ENCODE peak calls at places on chromosome 20, in six cellular contexts. F is CD4-positive, alpha-beta T cell; Y is transverse colon; W is CD8-positive, alpha-beta T cell; E is astrocyte; V is heart right ventricle. C is an unnamed sample.

GRCh38 chr20:45288376-45288775 is 18.3 kb upstream of the RBPJL start:
- DNase-seq in F (no peak), Y (no peak), W (no peak), E (no peak), V (no peak), C (no peak)

GRCh38 chr20:21509597-21510331 is 4.1 kb downstream of the NKX2-2 start:
- DNase-seq in F (no peak), Y (no peak), W (no peak), E (peak; percentile 49), V (no peak), C (no peak)

GRCh38 chr20:57912227-57912582 is 202.4 kb upstream of the PMEPA1 start:
- DNase-seq in F (no peak), Y (no peak), W (no peak), E (no peak), V (no peak), C (no peak)

GRCh38 chr20:63234693-63235398 is 859 bp upstream of the BIRC7 start:
- DNase-seq in F (no peak), Y (peak; percentile 19), W (no peak), E (no peak), V (no peak), C (no peak)

GRCh38 chr20:44129996-44130718 is 56.8 kb downstream of the JPH2 start:
- DNase-seq in F (no peak), Y (no peak), W (no peak), E (peak; percentile 53), V (no peak), C (no peak)

GRCh38 chr20:34579191-34579661 is 20.7 kb downstream of the MAP1LC3A start:
- DNase-seq in F (no peak), Y (peak; percentile 83), W (no peak), E (peak; percentile 68), V (peak; percentile 56), C (peak; percentile 67)

GRCh38 chr20:35387334-35387733 is 24.4 kb downstream of the UQCC1 start:
- DNase-seq in F (no peak), Y (no peak), W (no peak), E (peak; percentile 63), V (no peak), C (no peak)

GRCh38 chr20:20736303-20736702 is 23.9 kb upstream of the RALGAPA2 start:
- DNase-seq in F (no peak), Y (no peak), W (no peak), E (no peak), V (no peak), C (no peak)

GRCh38 chr20:58130574-58130973 is 97.9 kb downstream of the ANKRD60 start:
- DNase-seq in F (no peak), Y (no peak), W (no peak), E (no peak), V (no peak), C (no peak)

GRCh38 chr20:9889270-9889981 is 50.5 kb upstream of the PAK5 start:
- DNase-seq in F (no peak), Y (no peak), W (no peak), E (no peak), V (no peak), C (no peak)

GRCh38 chr20:17725094-17725835 is 25.5 kb downstream of the BANF2 start:
- DNase-seq in F (no peak), Y (no peak), W (no peak), E (no peak), V (peak; percentile 34), C (no peak)

GRCh38 chr20:33291830-33292355 is 8.9 kb downstream of the BPIFB1 start:
- DNase-seq in F (peak; percentile 52), Y (peak; percentile 33), W (peak; percentile 76), E (no peak), V (no peak), C (peak; percentile 7)

GRCh38 chr20:25061821-25062530 is 4.0 kb upstream of the ACSS1 start:
- DNase-seq in F (no peak), Y (peak; percentile 4), W (no peak), E (no peak), V (no peak), C (no peak)

GRCh38 chr20:47800619-47801018 is 15.3 kb upstream of the SULF2 start:
- DNase-seq in F (no peak), Y (no peak), W (no peak), E (no peak), V (no peak), C (no peak)

GRCh38 chr20:8812818-8813217 is 256.1 kb upstream of the PLCB4 start:
- DNase-seq in F (no peak), Y (no peak), W (no peak), E (no peak), V (peak; percentile 10), C (no peak)

GRCh38 chr20:2292711-2293110 is 3.1 kb upstream of the TGM3 start:
- DNase-seq in F (no peak), Y (no peak), W (no peak), E (no peak), V (no peak), C (peak; percentile 56)

GRCh38 chr20:4483481-4483880 is 238.2 kb upstream of the PRND start:
- DNase-seq in F (no peak), Y (no peak), W (no peak), E (peak; percentile 30), V (no peak), C (no peak)

GRCh38 chr20:16395366-16395765 is 177.9 kb downstream of the KIF16B start:
- DNase-seq in F (no peak), Y (no peak), W (no peak), E (no peak), V (no peak), C (no peak)

DNA sequence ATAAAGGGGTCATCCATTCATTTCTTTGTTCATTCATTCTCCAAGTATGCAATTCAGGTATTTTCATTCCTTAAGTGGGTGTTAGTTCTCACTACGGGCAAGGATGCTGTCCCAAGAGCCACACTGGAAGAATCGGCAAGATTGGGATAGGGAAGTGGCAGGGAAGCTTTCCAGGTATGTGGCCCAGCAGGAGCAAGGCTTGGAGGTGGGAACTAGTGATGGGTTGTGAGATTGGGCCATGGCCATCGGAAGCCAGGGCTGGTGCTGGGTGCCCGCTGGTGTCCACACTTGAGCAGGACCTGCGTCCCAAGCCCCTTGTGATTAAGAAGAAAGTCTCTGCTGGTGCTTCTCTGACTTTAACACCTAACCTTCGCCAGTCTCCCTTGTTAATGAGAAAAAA is 15.1 kb downstream of the VSTM2L start:
- DNase-seq in F (no peak), Y (no peak), W (no peak), E (no peak), V (no peak), C (no peak)
- H3K27me3 ChIP-seq in F (no peaks in the 10 kb centered on the region), Y (peaks cover 58% of the 10 kb centered on the region), W (no peaks in the 10 kb centered on the region), E (peaks cover 45% of the 10 kb centered on the region), V (peaks cover 53% of the 10 kb centered on the region), C (peaks cover 5% of the 10 kb centered on the region)

GRCh38 chr20:49210101-49210749 is 9.0 kb upstream of the DDX27 start:
- DNase-seq in F (no peak), Y (no peak), W (no peak), E (no peak), V (no peak), C (no peak)
- H3K27ac ChIP-seq in F (no peak overlapping the region), Y (no peak overlapping the region), W (no peak overlapping the region), E (no peak overlapping the region), V (no peak overlapping the region), C (no peak overlapping the region)

GRCh38 chr20:913306-913849 is 2.8 kb downstream of the ANGPT4 start:
- DNase-seq in F (no peak), Y (no peak), W (no peak), E (no peak), V (no peak), C (no peak)

GRCh38 chr20:916825-917224 is 691 bp upstream of the ANGPT4 start:
- DNase-seq in F (no peak), Y (no peak), W (no peak), E (no peak), V (no peak), C (no peak)

GRCh38 chr20:916125-916799 is at the start of gene ANGPT4:
- DNase-seq in F (no peak), Y (no peak), W (no peak), E (no peak), V (no peak), C (no peak)

GRCh38 chr20:917416-917815 is 1.3 kb upstream of the ANGPT4 start:
- DNase-seq in F (no peak), Y (no peak), W (no peak), E (no peak), V (no peak), C (no peak)

DNA sequence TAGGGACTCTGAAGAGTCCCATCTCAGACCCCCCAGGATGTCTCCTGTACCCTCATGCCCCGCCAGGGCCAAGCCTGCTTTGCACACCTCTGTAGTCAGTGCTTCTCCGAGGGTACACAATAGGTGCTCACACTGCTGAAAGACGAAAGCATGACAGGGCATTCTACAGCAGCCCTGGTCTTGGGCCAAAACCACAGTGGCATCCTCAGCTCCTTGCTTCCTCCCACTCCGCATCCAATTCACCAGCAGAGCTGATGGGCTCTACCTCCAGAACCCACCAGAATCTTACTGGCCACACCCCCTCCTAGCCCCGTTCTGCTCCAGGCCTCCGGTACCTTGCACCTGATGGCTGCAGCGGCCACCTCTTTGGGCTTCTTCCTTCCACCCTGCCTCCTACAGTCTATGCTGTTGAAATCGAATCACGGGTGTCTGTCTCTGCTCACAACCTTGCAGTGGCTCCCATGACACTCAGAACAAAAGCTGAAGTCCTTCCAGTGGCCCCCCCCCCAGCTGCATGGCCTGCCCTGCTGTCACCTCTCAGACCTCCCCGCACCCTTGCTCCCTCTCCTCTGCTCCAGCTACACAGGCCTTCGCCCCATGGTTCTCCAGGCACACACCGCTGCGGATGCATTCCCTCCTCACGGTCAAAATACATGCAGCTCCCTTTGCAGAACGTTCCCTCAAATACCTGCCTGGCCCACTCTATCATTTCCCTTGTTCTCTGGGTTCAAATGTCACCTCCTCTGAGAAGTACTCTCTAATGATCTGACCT is 1.2 kb downstream of the ANGPT4 start:
- DNase-seq in F (no peak), Y (no peak), W (no peak), E (no peak), V (no peak), C (no peak)
- H3K27me3 ChIP-seq in F (no peaks in the 10 kb centered on the region), Y (no peaks in the 10 kb centered on the region), W (no peaks in the 10 kb centered on the region), E (no peaks in the 10 kb centered on the region), V (peaks cover 15% of the 10 kb centered on the region), C (peaks cover 14% of the 10 kb centered on the region)

DNA sequence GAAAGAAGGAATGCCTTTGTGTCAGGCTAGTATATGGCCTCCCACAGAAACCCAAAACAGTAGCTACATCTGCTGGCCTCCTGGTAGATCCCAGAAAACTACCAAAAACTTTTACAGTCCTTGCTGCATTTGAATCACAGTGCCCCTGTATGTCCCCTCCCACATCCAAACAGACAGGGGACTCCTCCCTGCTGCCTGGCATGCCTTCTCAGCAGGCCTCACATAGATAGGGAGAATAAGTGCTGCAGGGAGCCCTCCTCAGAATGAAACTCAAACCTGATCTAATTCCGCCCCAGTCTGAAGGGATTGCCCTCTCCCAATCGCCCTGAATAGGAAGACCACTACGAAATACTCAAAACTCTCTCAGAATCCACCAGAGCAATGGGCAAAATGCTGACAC is 14.1 kb upstream of the DEFB116 start:
- DNase-seq in F (no peak), Y (no peak), W (no peak), E (no peak), V (no peak), C (no peak)
- H3K27ac ChIP-seq in F (no peak overlapping the region), Y (no peak overlapping the region), W (no peak overlapping the region), E (no peak overlapping the region), V (no peak overlapping the region), C (no peak overlapping the region)

GRCh38 chr20:59307270-59307669 is 6.9 kb downstream of the EDN3 start:
- DNase-seq in F (no peak), Y (no peak), W (no peak), E (no peak), V (no peak), C (no peak)
- H3K27me3 ChIP-seq in F (peaks cover 6% of the 10 kb centered on the region), Y (peaks cover 10% of the 10 kb centered on the region), W (no peaks in the 10 kb centered on the region), E (no peaks in the 10 kb centered on the region), V (peaks cover 58% of the 10 kb centered on the region), C (peaks cover 8% of the 10 kb centered on the region)